ENCODE peak calls at places on chromosomes 2 and 18, in six cellular contexts. D, M, S, J, C and T are unnamed samples.

GRCh38 chr2:20400787-20401494 is 45.9 kb upstream of the RHOB start:
- DNase-seq in D (no peak), M (no peak), S (no peak), C (no peak), J (peak), T (no peak)

GRCh38 chr2:116719841-116720240 is 1094.7 kb upstream of the DDX18 start:
- DNase-seq in M (no peak), S (no peak), J (no peak), C (no peak), D (no peak), T (no peak)

GRCh38 chr18:57670046-57670445 is 48.4 kb upstream of the NARS1 start:
- DNase-seq in C (no peak), J (no peak), D (no peak), S (no peak), M (no peak), T (no peak)

GRCh38 chr2:74747411-74748080 is 86.4 kb upstream of the HK2 start:
- DNase-seq in D (no peak), C (no peak), M (no peak), J (no peak), S (no peak), T (no peak)

GRCh38 chr2:143345887-143346612 is 216.8 kb downstream of the ARHGAP15 start:
- DNase-seq in M (no peak), S (no peak), D (no peak), J (no peak), C (no peak), T (no peak)

GRCh38 chr18:38402509-38402908 is 836.9 kb upstream of the CELF4 start:
- DNase-seq in D (no peak), S (no peak), C (no peak), J (no peak), M (peak), T (no peak)

GRCh38 chr18:59848002-59848401 is 51.8 kb upstream of the PMAIP1 start:
- DNase-seq in M (no peak), C (no peak), S (no peak), J (no peak), D (no peak), T (no peak)

GRCh38 chr2:72015281-72015680 is 132.4 kb downstream of the CYP26B1 start:
- DNase-seq in C (no peak), J (no peak), M (no peak), D (no peak), S (no peak), T (no peak)

GRCh38 chr2:240440704-240441320 is 5.3 kb downstream of the GPC1 start:
- DNase-seq in D (peak), C (peak), M (no peak), J (no peak), S (no peak), T (no peak)

GRCh38 chr2:68653538-68653982 is 10.2 kb downstream of the PROKR1 start:
- DNase-seq in J (no peak), S (peak), D (no peak), C (no peak), M (no peak), T (peak)

GRCh38 chr2:98876741-98877140 is 59.3 kb downstream of the CRACDL start:
- DNase-seq in S (no peak), M (no peak), C (no peak), D (no peak), J (no peak), T (no peak)

GRCh38 chr2:74291891-74292621 is 51.2 kb downstream of the SLC4A5 start:
- DNase-seq in C (no peak), D (no peak), J (no peak), S (no peak), M (no peak), T (no peak)

GRCh38 chr2:56448999-56449431 is 265.2 kb downstream of the CCDC85A start:
- DNase-seq in D (no peak), C (no peak), S (peak), J (no peak), M (peak), T (no peak)

GRCh38 chr2:58634653-58635347 is 393.7 kb upstream of the FANCL start:
- DNase-seq in C (no peak), D (no peak), M (peak), S (no peak), J (no peak), T (no peak)

GRCh38 chr18:49185636-49186035 is 234.9 kb upstream of the SMAD7 start:
- DNase-seq in C (no peak), D (no peak), J (no peak), M (no peak), S (no peak), T (no peak)

GRCh38 chr2:148874868-148875341 is at the start of gene KIF5C:
- DNase-seq in M (peak), D (peak), J (peak), C (peak), S (peak), T (peak)

GRCh38 chr2:204479557-204479956 is 65.7 kb upstream of the PARD3B start:
- DNase-seq in C (no peak), S (no peak), J (no peak), D (no peak), M (no peak), T (no peak)

DNA sequence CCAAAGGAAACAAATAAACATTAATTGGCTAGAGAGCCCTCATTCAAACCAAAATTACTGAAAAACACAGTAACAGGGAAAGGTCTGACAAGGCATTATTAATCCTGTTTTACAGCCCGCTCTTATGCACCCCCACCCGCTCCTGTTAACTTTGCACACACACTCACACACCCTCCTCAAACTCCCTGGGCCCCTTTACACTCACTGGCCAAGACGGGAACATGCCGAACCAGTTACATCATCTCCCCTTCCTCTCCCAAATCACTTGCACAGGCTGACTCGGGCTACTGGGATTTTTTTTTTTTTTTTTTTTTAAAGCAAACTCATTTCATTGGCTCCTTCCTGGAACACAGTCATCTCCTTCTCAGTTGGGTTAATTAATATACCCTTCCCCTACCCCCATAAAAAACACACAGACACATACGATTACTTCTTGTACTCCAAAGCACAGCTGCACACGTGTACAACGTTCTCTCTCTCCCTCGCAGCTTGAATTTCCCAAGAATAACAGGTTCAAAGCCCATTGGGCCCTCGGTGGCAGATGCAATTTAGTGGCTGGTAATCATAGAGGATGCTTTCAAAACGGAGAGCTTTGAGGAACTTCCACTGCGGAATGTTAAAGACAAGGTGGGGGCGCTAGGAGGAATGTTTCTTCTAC is 31.8 kb downstream of the KLF7 start:
- DNase-seq in M (peak), S (peak), C (no peak), D (no peak), J (no peak), T (no peak)
- TF ChIP-seq POLR2AphosphoS5 in M (no peak), S (peak), C (peak), D (peak), J (peak), T (no peak)

DNA sequence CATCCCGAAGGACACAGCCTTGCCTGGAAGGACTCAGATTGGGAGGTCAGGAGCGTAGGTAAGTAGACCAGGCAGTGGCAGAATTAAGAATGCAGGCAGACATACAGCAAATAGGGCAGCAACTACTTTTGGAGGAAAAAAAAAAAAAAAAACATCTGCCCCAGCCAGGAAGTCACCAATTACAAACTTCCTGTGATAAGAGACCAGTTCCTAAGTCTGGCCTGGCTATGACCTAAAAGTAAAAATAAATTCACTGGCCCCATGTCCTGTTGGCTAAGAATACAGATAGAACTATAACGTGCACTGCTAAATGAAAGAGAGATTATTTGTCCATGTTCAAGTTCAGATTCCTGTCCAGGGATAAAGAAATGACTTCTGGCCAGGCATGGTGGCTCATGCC is 45.2 kb upstream of the NOSTRIN start:
- DNase-seq in J (no peak), M (no peak), C (no peak), S (no peak), D (no peak), T (no peak)
- TF ChIP-seq POLR2AphosphoS5 in J (no peak), M (no peak), C (no peak), S (no peak), D (no peak), T (no peak)

GRCh38 chr2:173090291-173090877 is 14.7 kb downstream of the MAP3K20 start:
- DNase-seq in S (no peak), J (no peak), M (peak), D (no peak), C (no peak), T (no peak)

GRCh38 chr2:173090973-173091660 is 15.5 kb downstream of the MAP3K20 start:
- DNase-seq in S (no peak), J (no peak), C (no peak), M (peak), D (no peak), T (no peak)

GRCh38 chr2:173095356-173095755 is 19.7 kb downstream of the MAP3K20 start:
- DNase-seq in D (no peak), S (no peak), J (no peak), M (no peak), C (no peak), T (no peak)

GRCh38 chr2:173094731-173095130 is 19.1 kb downstream of the MAP3K20 start:
- DNase-seq in J (no peak), C (no peak), M (no peak), D (no peak), S (no peak), T (no peak)

DNA sequence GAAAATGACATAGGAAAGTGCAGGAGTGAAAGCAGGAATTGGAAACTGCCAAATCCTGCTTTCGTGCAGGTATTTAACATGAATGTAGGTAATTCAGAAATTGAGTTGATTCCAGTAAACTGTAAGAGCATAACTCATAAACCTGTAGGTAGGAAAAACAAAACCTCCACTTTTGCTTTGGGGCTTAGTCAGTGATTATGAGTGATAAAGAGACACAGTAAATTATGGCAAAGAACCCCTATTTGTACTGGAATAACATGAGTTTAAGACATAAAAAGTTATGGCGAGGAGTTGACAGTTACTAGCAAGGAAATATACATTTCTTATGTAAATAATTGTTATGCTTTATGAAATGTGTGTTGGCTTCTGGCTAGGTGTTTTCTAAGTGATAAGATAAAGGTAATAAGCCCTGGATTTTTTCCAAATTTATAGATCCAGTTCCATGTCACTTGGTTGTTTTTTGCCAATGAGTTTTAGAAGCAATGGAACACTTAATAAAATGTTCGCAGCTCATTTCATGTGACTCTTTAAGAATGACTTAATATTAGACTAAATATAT is 17.3 kb downstream of the MAP3K20 start:
- DNase-seq in C (no peak), J (no peak), S (no peak), M (no peak), D (no peak), T (no peak)
- TF ChIP-seq POLR2AphosphoS5 in C (no peak), J (no peak), S (no peak), M (no peak), D (no peak), T (no peak)

GRCh38 chr2:73112026-73112912 is 479 bp downstream of the RAB11FIP5 start:
- DNase-seq in J (no peak), D (peak), C (peak), S (peak), M (peak), T (no peak)
- TF ChIP-seq POLR2AphosphoS5 in J (peak), D (no peak), C (no peak), S (peak), M (no peak), T (no peak)

GRCh38 chr2:222950886-222951285 is 90.0 kb downstream of the ACSL3 start:
- DNase-seq in M (no peak), S (no peak), D (no peak), J (no peak), C (no peak), T (no peak)
- TF ChIP-seq POLR2AphosphoS5 in M (no peak), S (peak), D (no peak), J (no peak), C (no peak), T (no peak)

DNA sequence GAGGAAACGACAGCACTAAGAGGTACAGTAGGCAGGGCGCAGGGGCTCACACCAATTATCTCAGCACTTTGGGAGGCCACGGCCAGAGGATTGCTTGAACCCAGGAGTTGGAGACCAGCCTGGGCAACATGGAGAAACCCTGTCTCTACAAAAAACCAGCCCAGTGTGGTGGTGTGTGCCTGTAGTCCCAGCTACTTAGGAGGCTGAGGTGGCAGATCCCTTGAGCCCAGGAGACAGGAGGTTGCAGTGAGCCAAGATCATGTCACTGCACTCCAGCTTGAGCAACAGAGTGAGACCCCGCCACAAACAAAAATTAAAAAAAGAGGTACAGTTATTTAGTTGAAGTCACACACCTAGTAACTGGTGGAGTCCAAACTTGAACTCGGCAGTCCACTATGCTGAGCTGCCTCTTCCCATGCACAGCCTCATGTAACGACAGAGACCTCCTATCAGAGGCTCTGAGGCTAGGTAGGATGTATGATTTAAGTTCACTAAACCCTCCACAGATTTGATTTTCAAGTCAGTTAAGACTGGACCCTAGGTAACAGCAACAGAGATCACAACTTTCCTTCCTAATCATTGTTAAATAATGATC is 8.7 kb downstream of the STK17B start:
- DNase-seq in J (no peak), D (no peak), M (no peak), S (no peak), C (no peak), T (no peak)
- TF ChIP-seq POLR2AphosphoS5 in J (no peak), D (peak), M (no peak), S (no peak), C (no peak), T (no peak)